ENCODE peak calls at places on chromosome 15, in four cellular contexts. P is progenitor cell of endocrine pancreas; C is HFFc6; R is CD8-positive, alpha-beta T cell. N is an unnamed sample.

GRCh38 chr15:35596261-35596660 is 50.3 kb upstream of the DPH6 start:
- DNase-seq in P (no peak), C (no peak), R (no peak), N (no peak)

GRCh38 chr15:27977656-27978055 is 121.5 kb downstream of the OCA2 start:
- DNase-seq in P (no peak), C (no peak), R (no peak), N (no peak)

GRCh38 chr15:71275566-71276354 is 160.5 kb downstream of the THSD4 start:
- DNase-seq in P (no peak), C (no peak), R (no peak), N (no peak)

GRCh38 chr15:92954578-92954977 is 54.5 kb downstream of the CHD2 start:
- DNase-seq in P (no peak), C (no peak), R (no peak), N (no peak)

GRCh38 chr15:62403164-62403809 is 238.2 kb upstream of the C2CD4B start:
- DNase-seq in P (no peak), C (peak; percentile 72), R (no peak), N (no peak)

GRCh38 chr15:101464999-101465669 is 24.4 kb downstream of the PCSK6 start:
- DNase-seq in P (no peak), C (no peak), R (no peak), N (no peak)

GRCh38 chr15:93470042-93470441 is 381.0 kb upstream of the RGMA start:
- DNase-seq in P (no peak), C (no peak), R (no peak), N (no peak)

GRCh38 chr15:93829115-93829849 is 402.1 kb upstream of the MCTP2 start:
- DNase-seq in P (no peak), C (no peak), R (no peak), N (no peak)

GRCh38 chr15:20344601-20345400 is 196.8 kb downstream of the GOLGA6L6 start:
- DNase-seq in P (no peak), C (no peak), R (no peak), N (no peak)

GRCh38 chr15:50241684-50242450 is 23.7 kb downstream of the HDC start:
- DNase-seq in P (no peak), C (peak; percentile 67), R (no peak), N (no peak)

GRCh38 chr15:22873841-22874240 is 35.4 kb downstream of the NIPA2 start:
- DNase-seq in P (no peak), C (no peak), R (no peak), N (no peak)

GRCh38 chr15:63938486-63939061 is 104.8 kb upstream of the HERC1 start:
- DNase-seq in P (no peak), C (no peak), R (peak; percentile 47), N (no peak)

GRCh38 chr15:58065011-58065444 is 483 bp downstream of the ALDH1A2 start:
- DNase-seq in P (peak; percentile 9), C (no peak), R (peak; percentile 48), N (peak; percentile 16)

GRCh38 chr15:88465633-88466219 is 1.5 kb downstream of the MRPL46 start:
- DNase-seq in P (no peak), C (peak; percentile 73), R (no peak), N (no peak)

GRCh38 chr15:54150255-54150654 is 172.0 kb downstream of the UNC13C start:
- DNase-seq in P (no peak), C (no peak), R (no peak), N (no peak)

GRCh38 chr15:50280271-50280670 is 14.7 kb upstream of the HDC start:
- DNase-seq in P (no peak), C (no peak), R (no peak), N (no peak)

GRCh38 chr15:67174864-67175573 is 79.4 kb downstream of the AAGAB start:
- DNase-seq in P (no peak), C (no peak), R (no peak), N (no peak)

GRCh38 chr15:60237411-60237810 is 160.4 kb downstream of the ANXA2 start:
- DNase-seq in P (no peak), C (no peak), R (no peak), N (no peak)

GRCh38 chr15:96352594-96353377 is 22.3 kb downstream of the NR2F2 start:
- DNase-seq in P (no peak), C (peak; percentile 47), R (no peak), N (no peak)

GRCh38 chr15:90535254-90535653 is 5.5 kb downstream of the CRTC3 start:
- DNase-seq in P (no peak), C (no peak), R (no peak), N (no peak)

GRCh38 chr15:90529008-90529368 is 735 bp upstream of the CRTC3 start:
- DNase-seq in P (no peak), C (no peak), R (no peak), N (no peak)

GRCh38 chr15:90531147-90531546 is 1.4 kb downstream of the CRTC3 start:
- DNase-seq in P (no peak), C (no peak), R (no peak), N (no peak)

GRCh38 chr15:90530250-90531051 is 728 bp downstream of the CRTC3 start:
- DNase-seq in P (peak; percentile 29), C (peak; percentile 12), R (peak; percentile 75), N (no peak)

DNA sequence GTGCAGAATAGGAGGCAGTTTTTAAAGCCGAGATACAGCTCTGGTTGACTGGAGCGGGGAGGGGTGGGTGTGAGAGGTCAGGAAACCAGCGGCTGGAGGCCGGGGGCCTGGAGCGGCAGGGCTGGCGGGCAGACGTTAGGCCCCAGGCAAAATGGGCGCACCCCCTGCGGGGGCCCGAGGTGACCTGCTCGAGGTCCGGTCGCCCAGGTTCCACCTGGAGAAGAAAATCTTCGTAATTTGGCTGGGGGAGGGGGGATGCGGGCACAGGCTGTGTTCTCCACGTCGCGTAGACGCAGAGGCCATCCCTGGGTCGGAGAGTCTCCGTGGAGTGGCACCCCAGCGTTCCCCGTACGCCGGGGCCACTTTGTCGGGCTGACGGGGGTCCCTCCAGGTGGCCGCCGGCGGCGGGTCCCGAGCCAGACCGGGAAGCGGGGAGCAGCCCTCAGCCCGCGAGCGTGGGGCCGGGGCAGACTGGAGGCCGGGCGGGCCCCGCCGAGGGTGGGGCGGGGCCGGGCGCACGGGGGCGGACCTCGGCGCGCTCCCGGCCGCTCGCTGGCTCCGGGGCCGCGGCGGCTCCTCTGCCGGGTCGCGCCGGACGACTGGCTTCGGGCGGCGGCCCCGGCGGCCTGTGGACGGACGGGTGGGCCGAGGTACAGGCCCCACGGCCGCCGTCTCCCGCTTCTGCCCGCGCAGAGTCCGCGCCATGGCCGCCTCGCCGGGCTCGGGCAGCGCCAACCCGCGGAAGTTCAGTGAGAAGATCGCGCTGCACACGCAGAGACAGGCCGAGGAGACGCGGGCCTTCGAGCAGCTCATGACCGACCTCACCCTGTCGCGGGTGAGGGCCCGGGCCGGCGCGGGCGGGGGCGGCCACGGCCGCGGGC is at the start of gene CRTC3:
- DNase-seq in P (peak; percentile 24), C (peak; percentile 26), R (peak; percentile 77), N (peak; percentile 75)
- TF ChIP-seq CTCF in P (no peak), C (no peak), R (no peak), N (no peak)

GRCh38 chr15:83446904-83447708 is at the start of gene SH3GL3:
- DNase-seq in P (peak; percentile 67), C (peak; percentile 67), R (no peak), N (no peak)
- TF ChIP-seq CTCF in P (peak; percentile 46), C (peak; percentile 63), R (no peak), N (no peak)

DNA sequence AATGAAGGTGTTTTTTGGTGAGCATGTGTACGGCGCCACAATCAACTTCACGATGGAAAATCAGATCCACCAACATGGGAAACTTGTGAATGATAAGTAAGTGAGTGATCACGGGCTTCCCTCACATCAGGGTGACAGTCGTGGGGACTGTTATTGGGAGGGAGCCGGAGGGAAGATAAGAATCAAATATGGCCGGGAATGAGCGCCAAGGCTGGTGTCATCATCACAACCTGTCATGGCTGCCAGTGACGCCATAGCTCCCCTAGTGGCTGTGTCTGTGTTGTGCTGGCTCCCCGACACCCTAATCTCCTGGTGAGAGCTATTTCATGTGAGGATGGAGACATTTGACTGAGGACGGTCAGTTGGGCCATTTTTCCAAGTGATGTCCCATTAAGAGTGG is 168.5 kb downstream of the SV2B start:
- DNase-seq in P (no peak), C (no peak), R (no peak), N (no peak)
- TF ChIP-seq CTCF in P (peak; percentile 38), C (peak; percentile 65), R (no peak), N (no peak)

GRCh38 chr15:69808756-69809155 is 289.0 kb downstream of the TLE3 start:
- DNase-seq in P (no peak), C (no peak), R (no peak), N (no peak)
- TF ChIP-seq CTCF in P (no peak), C (no peak), R (no peak), N (no peak)

GRCh38 chr15:43511012-43511885 is 6.2 kb upstream of the MAP1A start:
- DNase-seq in P (no peak), C (no peak), R (peak; percentile 49), N (no peak)

GRCh38 chr15:43509923-43510229 is 7.5 kb upstream of the MAP1A start:
- DNase-seq in P (no peak), C (peak; percentile 34), R (peak; percentile 34), N (no peak)

GRCh38 chr15:43509002-43509922 is 8.1 kb upstream of the MAP1A start:
- DNase-seq in P (no peak), C (peak; percentile 39), R (peak; percentile 41), N (no peak)

GRCh38 chr15:43508421-43508820 is 9.0 kb upstream of the MAP1A start:
- DNase-seq in P (no peak), C (no peak), R (no peak), N (no peak)

DNA sequence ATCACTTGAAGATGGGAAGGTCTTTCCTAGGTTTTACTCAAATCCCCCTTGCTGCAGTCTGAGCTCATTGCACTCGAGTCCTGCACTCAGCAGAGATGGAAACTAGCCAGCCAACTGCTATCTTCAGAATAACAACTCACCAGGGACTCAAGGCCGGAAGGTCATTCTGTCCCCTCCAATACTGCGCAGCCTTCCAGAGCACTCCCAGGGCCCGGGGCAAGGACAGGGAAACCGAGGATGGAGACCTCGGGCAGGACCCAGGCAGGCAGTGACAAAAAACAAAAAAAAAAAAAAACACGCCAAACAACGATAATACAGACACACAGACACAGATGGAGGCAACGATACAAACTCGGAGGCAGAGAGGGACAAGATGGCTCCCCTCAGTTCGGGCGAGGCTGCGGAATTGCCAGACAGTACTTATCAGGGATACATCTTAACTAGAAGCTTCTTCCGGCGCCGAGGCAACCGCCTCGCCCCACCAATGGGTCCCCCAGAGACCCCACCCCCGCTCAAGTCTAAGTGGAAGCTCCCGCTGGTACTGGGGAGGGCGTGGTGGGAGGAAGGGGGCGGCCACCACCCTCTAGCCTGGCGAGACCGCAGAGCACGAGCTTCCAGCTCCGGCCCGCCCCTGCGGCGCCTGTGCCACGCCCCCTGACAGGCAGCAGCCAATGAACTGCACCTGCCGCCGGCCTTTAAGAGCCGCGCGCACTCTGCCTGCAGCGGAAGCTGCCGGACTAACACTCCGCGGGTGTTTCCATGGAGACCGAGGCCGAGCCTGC is 7.0 kb upstream of the MAP1A start:
- DNase-seq in P (peak; percentile 97), C (peak; percentile 99), R (peak; percentile 96), N (peak; percentile 96)
- TF ChIP-seq CTCF in P (no peak), C (peak; percentile 63), R (peak; percentile 10), N (no peak)

N was measured in activated B cell treated with CpG ODN at 0.5 μM for 24 hours.